ENCODE peak calls at places on chromosomes 11 and 22, in five cellular contexts. D is GM23338, B is cardiac muscle cell, Z is mammary epithelial cell, M is K562. C is an unnamed sample.

GRCh38 chr22:49693416-49693815 is 134.3 kb downstream of the BRD1 start:
- DNase-seq in B (no peak), Z (no peak), M (no peak), D (no peak), C (no peak)

GRCh38 chr22:49271831-49272230 is 555.8 kb downstream of the BRD1 start:
- DNase-seq in B (no peak), Z (no peak), M (no peak), D (no peak), C (no peak)

GRCh38 chr11:110711776-110712642 is at the start of gene ARHGAP20:
- DNase-seq in Z (peak; percentile 28), B (peak; percentile 83), D (peak; percentile 81), M (peak; percentile 33), C (peak; percentile 76)

GRCh38 chr11:3834349-3835099 is 6.2 kb downstream of the RHOG start:
- DNase-seq in D (peak; percentile 58), Z (no peak), M (peak; percentile 96), B (peak; percentile 57), C (no peak)

GRCh38 chr11:19715373-19715772 is 2.7 kb downstream of the NAV2 start:
- DNase-seq in B (peak; percentile 56), M (no peak), Z (peak; percentile 95), D (no peak), C (no peak)

GRCh38 chr22:37020192-37020479 is 594 bp downstream of the MPST start:
- DNase-seq in M (peak; percentile 56), B (peak; percentile 57), D (no peak), Z (peak; percentile 56), C (peak; percentile 68)

GRCh38 chr11:12800032-12800671 is 125.9 kb downstream of the TEAD1 start:
- DNase-seq in B (peak; percentile 53), D (peak; percentile 46), M (peak; percentile 65), Z (peak; percentile 87), C (no peak)

GRCh38 chr11:65593518-65594414 is 1.8 kb downstream of the KCNK7 start:
- DNase-seq in M (peak; percentile 64), D (peak; percentile 83), B (peak; percentile 44), Z (no peak), C (no peak)

GRCh38 chr11:29333993-29334780 is 682.6 kb downstream of the KCNA4 start:
- DNase-seq in Z (peak; percentile 48), B (peak; percentile 81), D (peak; percentile 64), M (peak; percentile 1), C (no peak)

GRCh38 chr11:58330861-58331260 is 28.0 kb downstream of the OR5B17 start:
- DNase-seq in D (no peak), M (no peak), Z (peak; percentile 34), B (peak; percentile 3), C (no peak)

GRCh38 chr11:94638902-94639373 is 71.8 kb downstream of the PIWIL4 start:
- DNase-seq in B (peak; percentile 66), M (no peak), Z (peak; percentile 47), D (no peak), C (no peak)

GRCh38 chr11:114257621-114258558 is 38.3 kb upstream of the NNMT start:
- DNase-seq in D (peak; percentile 33), B (peak; percentile 69), M (no peak), Z (no peak), C (peak; percentile 77)

GRCh38 chr11:13682212-13682611 is 13.7 kb downstream of the FAR1 start:
- DNase-seq in Z (no peak), D (no peak), M (no peak), B (no peak), C (no peak)

GRCh38 chr11:17753641-17754040 is 19.1 kb downstream of the KCNC1 start:
- DNase-seq in B (no peak), D (no peak), M (no peak), Z (no peak), C (no peak)

GRCh38 chr11:47373876-47374820 is 4.2 kb downstream of the SPI1 start:
- DNase-seq in Z (peak; percentile 35), D (peak; percentile 94), B (peak; percentile 81), M (peak; percentile 88), C (peak; percentile 85)

GRCh38 chr11:134949121-134949591 is 537.1 kb upstream of the B3GAT1 start:
- DNase-seq in D (no peak), Z (no peak), B (peak; percentile 80), M (no peak), C (no peak)

GRCh38 chr22:22951035-22951434 is 63.4 kb downstream of the IGLL5 start:
- DNase-seq in M (no peak), Z (no peak), D (no peak), B (no peak), C (peak; percentile 3)

GRCh38 chr22:42991010-42991651 is 23.8 kb downstream of the PACSIN2 start:
- DNase-seq in D (no peak), M (peak; percentile 19), B (peak; percentile 57), Z (peak; percentile 76), C (peak; percentile 80)
- H3K4me1 ChIP-seq in D (peaks cover 34% of the 10 kb centered on the region), M (peaks cover 13% of the 10 kb centered on the region), B (peaks cover 28% of the 10 kb centered on the region), Z (peaks cover 51% of the 10 kb centered on the region), C (peaks cover 61% of the 10 kb centered on the region)

GRCh38 chr11:111870113-111870512 is 1.3 kb downstream of the ALG9 start:
- DNase-seq in D (no peak), M (no peak), B (no peak), Z (peak; percentile 36), C (no peak)

GRCh38 chr11:111871693-111872161 is 346 bp upstream of the ALG9 start:
- DNase-seq in M (peak; percentile 23), D (no peak), B (no peak), Z (no peak), C (no peak)

GRCh38 chr11:111870522-111870886 is 877 bp downstream of the ALG9 start:
- DNase-seq in B (no peak), Z (no peak), M (no peak), D (no peak), C (no peak)

DNA sequence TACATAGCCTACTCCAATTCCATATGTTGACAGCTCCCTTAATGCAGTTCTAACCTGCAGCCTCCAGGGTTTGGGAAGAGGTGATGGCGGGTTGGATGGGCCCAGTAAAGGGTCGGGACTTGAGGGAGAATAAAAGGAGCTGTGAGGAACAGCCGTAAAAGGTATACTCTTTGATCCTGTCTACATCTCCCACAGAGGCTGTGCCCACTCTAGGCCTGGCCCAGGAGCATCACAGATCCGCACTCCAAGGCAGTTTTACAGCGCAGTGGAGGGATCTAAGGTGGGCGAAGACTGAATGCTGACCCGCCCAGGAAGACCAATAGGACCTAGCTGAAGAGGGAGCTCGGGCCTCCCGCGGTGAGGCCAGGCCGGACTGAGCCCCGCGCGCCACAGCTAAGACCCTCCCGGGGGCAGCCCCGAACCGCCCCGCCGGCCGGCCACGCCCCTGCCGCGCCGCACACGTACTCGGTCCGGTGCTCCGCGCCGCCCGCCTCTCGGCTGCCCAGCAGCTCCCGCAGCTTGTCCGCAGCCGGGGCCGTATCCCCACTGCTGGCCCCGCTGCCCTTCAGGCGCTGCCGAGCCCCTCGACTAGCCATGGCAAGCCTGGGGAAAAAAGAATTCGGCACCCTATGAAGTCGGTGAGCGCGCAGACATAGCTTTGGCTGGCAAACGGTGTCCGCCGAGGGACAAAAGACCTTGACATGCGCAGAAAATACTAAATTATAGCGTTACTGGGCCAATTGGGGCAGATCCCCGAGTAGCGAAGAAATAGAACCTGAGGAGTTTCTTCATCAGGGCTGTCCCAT is at the start of gene ALG9:
- DNase-seq in Z (peak; percentile 80), M (peak; percentile 88), B (peak; percentile 89), D (peak; percentile 84), C (peak; percentile 88)
- TF ChIP-seq CTCF in Z (peak; percentile 52), M (peak; percentile 32), B (peak; percentile 42), D (peak; percentile 56), C (no peak)

GRCh38 chr11:64522036-64522435 is 69.0 kb upstream of the SLC22A12 start:
- DNase-seq in B (no peak), Z (no peak), D (no peak), M (no peak), C (no peak)

GRCh38 chr11:64523456-64524187 is 67.4 kb upstream of the SLC22A12 start:
- DNase-seq in Z (no peak), B (no peak), M (no peak), D (no peak), C (no peak)

GRCh38 chr11:64520013-64520412 is 71.0 kb upstream of the SLC22A12 start:
- DNase-seq in D (no peak), B (no peak), Z (no peak), M (no peak), C (no peak)

GRCh38 chr11:64524534-64525042 is 66.4 kb upstream of the SLC22A12 start:
- DNase-seq in D (no peak), Z (no peak), B (no peak), M (no peak), C (no peak)

GRCh38 chr11:64522843-64523242 is 68.2 kb upstream of the SLC22A12 start:
- DNase-seq in B (no peak), M (no peak), D (no peak), Z (no peak), C (no peak)
- H3K4me1 ChIP-seq in B (no peaks in the 10 kb centered on the region), M (no peaks in the 10 kb centered on the region), D (no peaks in the 10 kb centered on the region), Z (peaks cover 5% of the 10 kb centered on the region), C (no peaks in the 10 kb centered on the region)

GRCh38 chr11:45266693-45267451 is 19.3 kb downstream of the SYT13 start:
- DNase-seq in D (peak; percentile 87), B (no peak), Z (no peak), M (peak; percentile 62), C (no peak)
- TF ChIP-seq CTCF in D (peak; percentile 89), B (peak; percentile 38), Z (peak; percentile 35), M (peak; percentile 64), C (peak; percentile 13)

DNA sequence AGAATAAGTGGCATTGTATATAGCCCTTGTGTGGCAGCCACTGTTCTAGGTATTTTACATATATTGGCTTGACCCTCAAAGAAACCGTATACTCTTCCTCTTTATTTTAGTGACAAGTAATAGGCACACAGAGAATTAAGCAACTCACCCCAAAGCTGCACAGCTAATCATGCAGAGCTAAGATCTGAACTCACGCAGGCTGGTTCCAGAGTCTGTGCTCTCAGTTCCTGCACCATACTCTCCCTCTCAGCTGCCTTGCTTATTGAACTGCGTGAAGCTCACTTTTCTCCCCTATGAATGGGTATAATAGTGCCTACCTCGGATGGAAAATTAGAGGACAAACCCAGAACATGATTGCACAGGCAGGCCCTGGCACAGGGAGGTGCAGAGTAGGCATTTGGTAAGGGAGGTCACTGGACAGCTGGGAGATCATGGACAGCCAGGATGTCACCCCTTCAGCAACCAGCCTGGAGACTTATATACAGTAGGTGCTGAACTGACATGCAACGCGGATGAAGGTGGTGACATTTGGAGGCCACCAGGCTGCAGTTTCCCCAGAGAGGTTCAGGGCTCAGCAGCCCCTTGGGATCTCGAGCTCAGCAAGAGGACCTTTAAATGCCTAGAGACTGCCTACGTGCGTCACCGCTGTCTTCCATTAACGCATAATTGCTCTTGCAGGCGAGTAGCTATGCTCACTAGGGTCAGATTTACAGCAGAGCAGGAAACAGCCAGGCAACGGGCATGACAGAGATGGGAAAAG is 78.4 kb upstream of the TP53I11 start:
- DNase-seq in B (no peak), D (no peak), M (no peak), Z (no peak), C (no peak)
- H3K4me1 ChIP-seq in B (no peaks in the 10 kb centered on the region), D (no peaks in the 10 kb centered on the region), M (no peaks in the 10 kb centered on the region), Z (no peaks in the 10 kb centered on the region), C (no peaks in the 10 kb centered on the region)

DNA sequence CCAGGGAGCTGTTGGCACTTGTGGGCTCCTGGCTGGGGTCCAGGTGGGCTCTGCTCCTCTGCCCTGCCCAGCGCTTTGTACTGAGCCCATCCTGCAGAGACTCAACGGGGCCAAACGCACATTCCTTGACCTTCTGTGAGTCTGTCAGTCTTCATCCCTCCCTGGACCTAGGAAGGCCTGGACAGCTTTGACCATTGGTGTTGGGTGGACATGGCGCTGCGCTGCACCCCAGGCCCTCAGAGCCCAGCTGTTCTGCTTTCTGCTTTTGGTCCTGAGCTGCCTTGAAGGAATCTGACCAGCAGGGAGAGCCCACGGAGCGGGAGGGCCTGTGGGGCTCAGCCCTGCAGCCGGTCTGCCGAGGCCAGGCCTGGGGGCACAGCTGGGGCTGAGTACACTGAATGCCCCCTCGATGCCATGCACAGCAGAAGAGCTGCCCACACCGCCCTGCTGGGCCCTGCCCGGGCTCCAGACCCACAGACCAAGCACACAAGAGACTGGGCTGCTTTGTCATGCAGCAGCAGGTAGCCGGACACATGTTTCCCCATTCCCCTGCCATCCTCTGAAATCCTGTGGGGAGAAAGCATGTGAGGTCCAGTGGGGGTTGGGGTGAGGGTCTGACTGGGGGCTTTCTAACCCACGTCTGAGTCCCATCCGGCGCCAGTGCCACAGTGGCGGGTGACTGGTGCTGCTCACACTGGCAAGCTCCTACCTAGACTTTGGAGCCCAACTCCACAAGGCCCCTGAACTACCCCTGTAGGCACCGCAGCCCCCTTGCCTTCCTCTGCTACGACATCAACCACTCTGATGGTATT is 24.1 kb upstream of the CCDC188 start:
- DNase-seq in B (peak; percentile 13), Z (no peak), M (peak; percentile 63), D (no peak), C (no peak)
- TF ChIP-seq CTCF in B (peak; percentile 23), Z (peak; percentile 7), M (peak; percentile 86), D (no peak), C (no peak)